ENCODE peak calls at places on chromosomes 5 and 9, in five cellular contexts. Q is IMR-90, I is HepG2, B is K562, E is GM12878. X is an unnamed sample.

GRCh38 chr9:5425006-5425628 is 12.6 kb downstream of the PLGRKT start:
- DNase-seq in I (peak; percentile 20), Q (no peak), E (peak; percentile 30), B (peak; percentile 17), X (peak; percentile 59)

GRCh38 chr5:115379622-115380344 is 83.3 kb upstream of the CCDC112 start:
- DNase-seq in E (peak; percentile 24), Q (no peak), I (no peak), B (no peak), X (no peak)

GRCh38 chr9:110152704-110153374 is 55.1 kb downstream of the C9orf152 start:
- DNase-seq in Q (peak; percentile 72), I (peak; percentile 63), B (peak; percentile 28), E (no peak), X (peak; percentile 42)

GRCh38 chr9:89878687-89879086 is 273.9 kb downstream of the GADD45G start:
- DNase-seq in B (no peak), I (peak; percentile 12), Q (no peak), E (no peak), X (no peak)

GRCh38 chr5:136766456-136766855 is 401.1 kb upstream of the TRPC7 start:
- DNase-seq in E (no peak), B (no peak), Q (no peak), I (no peak), X (no peak)

GRCh38 chr9:14358523-14358922 is 44.6 kb upstream of the NFIB start:
- DNase-seq in I (no peak), E (no peak), B (peak; percentile 11), Q (peak; percentile 21), X (no peak)

GRCh38 chr9:109926321-109926959 is 146.4 kb downstream of the PALM2AKAP2 start:
- DNase-seq in Q (no peak), I (no peak), E (no peak), B (no peak), X (no peak)

GRCh38 chr5:178478370-178478769 is 111.8 kb downstream of the COL23A1 start:
- DNase-seq in E (no peak), B (no peak), I (no peak), Q (no peak), X (no peak)

GRCh38 chr5:24232929-24233328 is 411.8 kb downstream of the CDH10 start:
- DNase-seq in E (no peak), Q (no peak), B (no peak), I (no peak), X (no peak)

GRCh38 chr5:33257807-33258491 is 182.8 kb upstream of the TARS1 start:
- DNase-seq in Q (peak; percentile 89), E (no peak), I (no peak), B (no peak), X (peak; percentile 17)

GRCh38 chr5:168334161-168335094 is 43.0 kb downstream of the WWC1 start:
- DNase-seq in I (no peak), Q (peak; percentile 89), B (no peak), E (no peak), X (peak; percentile 71)

GRCh38 chr5:140073296-140073695 is 30.2 kb upstream of the NRG2 start:
- DNase-seq in I (no peak), E (no peak), B (peak; percentile 18), Q (peak; percentile 17), X (no peak)

GRCh38 chr5:157004893-157005551 is 42.0 kb upstream of the TIMD4 start:
- DNase-seq in I (no peak), Q (no peak), B (no peak), E (no peak), X (peak; percentile 14)

GRCh38 chr5:172412724-172413260 is 41.5 kb downstream of the SH3PXD2B start:
- DNase-seq in I (no peak), E (peak; percentile 16), Q (peak; percentile 95), B (no peak), X (no peak)

GRCh38 chr5:65506961-65507360 is 25.2 kb upstream of the ADAMTS6 start:
- DNase-seq in E (no peak), Q (peak; percentile 65), I (no peak), B (no peak), X (no peak)

GRCh38 chr9:100600511-100601079 is 22.7 kb downstream of the CAVIN4 start:
- DNase-seq in B (peak; percentile 12), I (no peak), E (no peak), Q (no peak), X (no peak)

GRCh38 chr9:112848316-112849151 is 42.1 kb downstream of the SLC46A2 start:
- DNase-seq in Q (no peak), E (no peak), I (no peak), B (no peak), X (no peak)

GRCh38 chr9:128007566-128008138 is 26.9 kb upstream of the EEIG1 start:
- DNase-seq in I (peak; percentile 45), E (peak; percentile 66), B (peak; percentile 51), Q (peak; percentile 27), X (no peak)

GRCh38 chr5:155260798-155261197 is 247.2 kb downstream of the KIF4B start:
- DNase-seq in I (peak; percentile 16), E (no peak), Q (no peak), B (no peak), X (peak; percentile 28)

GRCh38 chr5:155263381-155263780 is 249.8 kb downstream of the KIF4B start:
- DNase-seq in E (no peak), Q (no peak), B (no peak), I (no peak), X (no peak)

GRCh38 chr5:155254399-155254798 is 240.8 kb downstream of the KIF4B start:
- DNase-seq in B (no peak), Q (no peak), I (no peak), E (no peak), X (no peak)

GRCh38 chr5:155259648-155260047 is 246.1 kb downstream of the KIF4B start:
- DNase-seq in B (no peak), I (no peak), E (no peak), Q (no peak), X (no peak)

DNA sequence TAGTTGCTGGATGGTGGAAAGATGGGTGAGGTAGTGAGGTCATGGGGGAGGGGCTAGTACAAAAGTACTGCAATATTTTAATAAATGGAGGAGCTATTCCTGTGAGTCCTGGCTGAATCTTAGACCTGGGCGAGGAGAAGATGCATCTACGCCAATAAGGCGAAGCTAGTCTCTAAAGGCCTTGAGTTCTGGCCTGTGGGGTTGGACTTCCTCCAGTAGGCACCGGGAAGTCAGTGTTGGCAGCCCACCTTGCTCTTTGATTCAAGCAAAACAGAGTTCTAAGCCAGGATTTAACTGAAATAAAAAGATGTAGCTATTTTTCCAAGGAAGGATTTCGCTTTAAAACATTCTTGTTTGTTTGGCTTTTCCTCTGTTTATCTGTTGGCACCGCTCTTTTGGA is 244.6 kb downstream of the KIF4B start:
- DNase-seq in B (no peak), I (no peak), E (no peak), Q (no peak), X (no peak)
- H3K4me1 ChIP-seq in B (no peaks in the 10 kb centered on the region), I (no peaks in the 10 kb centered on the region), E (no peaks in the 10 kb centered on the region), Q (no peaks in the 10 kb centered on the region), X (no peaks in the 10 kb centered on the region)

GRCh38 chr5:180069589-180070247 is 1.8 kb downstream of the RNF130 start:
- DNase-seq in Q (no peak), B (no peak), E (no peak), I (peak; percentile 56), X (no peak)
- H3K27ac ChIP-seq in Q (no peak overlapping the region), B (peak overlapping the region; percentile 5), E (no peak overlapping the region), I (no peak overlapping the region), X (no peak overlapping the region)

GRCh38 chr9:101791938-101792337 is 53.5 kb upstream of the GRIN3A start:
- DNase-seq in E (no peak), I (peak; percentile 31), Q (no peak), B (peak; percentile 19), X (peak; percentile 56)
- TF ChIP-seq BHLHE40 in E (no peak), I (no peak), Q (no peak), B (no peak), X (no peak)

DNA sequence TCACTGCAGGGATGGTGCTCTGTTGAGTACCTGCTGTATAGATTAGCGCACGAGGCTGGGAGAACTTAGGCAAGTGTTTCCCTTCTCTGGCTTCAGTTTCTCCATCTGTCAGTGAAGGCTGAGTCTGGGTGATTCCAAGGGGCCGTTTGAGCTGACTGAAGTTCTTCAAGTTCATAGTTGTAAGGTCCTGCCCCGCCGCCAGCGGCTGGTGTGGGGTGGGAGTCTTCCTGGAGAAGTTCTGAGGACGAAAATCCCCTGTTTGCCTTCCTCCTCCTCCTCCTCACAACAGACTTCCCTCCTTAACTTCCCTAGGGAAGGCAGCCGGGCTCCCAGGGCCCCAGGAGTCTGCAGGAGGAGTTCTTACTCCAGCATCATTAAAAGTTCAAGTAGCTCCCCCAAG is 1.7 kb upstream of the HRCT1 start:
- DNase-seq in Q (no peak), E (no peak), B (no peak), I (no peak), X (no peak)
- H3K4me1 ChIP-seq in Q (peaks cover 42% of the 10 kb centered on the region), E (no peaks in the 10 kb centered on the region), B (peaks cover 24% of the 10 kb centered on the region), I (peaks cover 61% of the 10 kb centered on the region), X (peaks cover 50% of the 10 kb centered on the region)

GRCh38 chr5:151108566-151108965 is 27.7 kb upstream of the TNIP1 start:
- DNase-seq in Q (no peak), B (no peak), I (no peak), E (no peak), X (no peak)

GRCh38 chr5:151107084-151107483 is 26.2 kb upstream of the TNIP1 start:
- DNase-seq in Q (no peak), B (no peak), E (no peak), I (no peak), X (no peak)

GRCh38 chr5:151106073-151106472 is 25.2 kb upstream of the TNIP1 start:
- DNase-seq in B (no peak), E (no peak), Q (no peak), I (no peak), X (no peak)

GRCh38 chr5:151106509-151106908 is 25.7 kb upstream of the TNIP1 start:
- DNase-seq in E (no peak), I (no peak), B (no peak), Q (no peak), X (no peak)

GRCh38 chr5:151107738-151108520 is 27.1 kb upstream of the TNIP1 start:
- DNase-seq in I (no peak), Q (peak; percentile 58), E (no peak), B (no peak), X (no peak)
- H3K27ac ChIP-seq in I (no peak overlapping the region), Q (no peak overlapping the region), E (no peak overlapping the region), B (no peak overlapping the region), X (peak overlapping the region; percentile 30)

DNA sequence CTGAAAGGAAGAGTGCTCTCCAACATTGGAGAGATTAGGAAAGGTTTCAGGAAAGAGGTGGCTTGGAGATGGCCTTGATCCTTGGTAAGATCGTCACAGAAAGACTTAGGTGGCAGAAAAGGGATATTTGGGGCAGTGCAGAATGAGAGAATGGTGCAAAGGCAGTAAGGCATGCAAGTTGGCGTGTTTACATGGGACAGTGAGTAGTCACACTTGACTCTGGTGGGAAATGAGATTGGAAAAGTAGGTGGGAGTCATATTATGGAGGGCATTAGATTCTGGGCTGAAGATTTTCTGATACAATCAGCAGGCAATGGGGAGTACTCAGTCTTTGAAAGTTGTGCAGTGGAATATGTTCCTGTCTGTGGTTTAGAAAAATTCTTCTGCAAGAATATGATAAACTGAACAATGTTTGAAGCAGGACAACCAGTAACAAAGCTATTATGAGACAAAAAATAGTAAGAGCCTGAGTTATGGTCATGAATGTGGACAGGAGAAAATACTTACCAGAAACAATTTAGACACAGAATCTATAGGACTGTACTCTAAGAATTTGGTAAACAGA is 76.2 kb upstream of the ANKRD55 start:
- DNase-seq in B (no peak), E (no peak), Q (peak; percentile 32), I (no peak), X (no peak)
- TF ChIP-seq BHLHE40 in B (no peak), E (no peak), Q (no peak), I (no peak), X (no peak)